ENCODE peak calls at places on chromosome 22, in nine cellular contexts. E is nucleus accumbens, Y is NCI-H1694 treated with DMSO at 0.1 percent for 48 hours, N is upper lobe of right lung, P is amniotic stem cell, T is H9, B is nephron progenitor cell, A is Right ventricle myocardium superior, V is GM06990. J is an unnamed sample.

GRCh38 chr22:31586137-31586920 is 75.7 kb downstream of the PISD start:
- DNase-seq in E (no peak), Y (no peak), N (no peak), P (no peak), T (no peak), B (no peak), A (no peak), V (no peak), J (no peak)

GRCh38 chr22:40044870-40045834 is 50.4 kb downstream of the FAM83F start:
- DNase-seq in E (no peak), Y (no peak), N (peak; percentile 83), P (no peak), T (peak; percentile 58), B (peak; percentile 75), A (peak; percentile 63), V (peak; percentile 84), J (no peak)

GRCh38 chr22:39180566-39180965 is 28.1 kb upstream of the CBX7 start:
- DNase-seq in E (no peak), Y (peak; percentile 20), N (no peak), P (no peak), T (no peak), B (no peak), A (no peak), V (no peak), J (no peak)

GRCh38 chr22:45968751-45969413 is 8.1 kb downstream of the WNT7B start:
- DNase-seq in E (no peak), Y (no peak), N (no peak), P (no peak), T (no peak), B (no peak), A (no peak), V (no peak), J (peak; percentile 81)

GRCh38 chr22:50074551-50075042 is 10.6 kb downstream of the MLC1 start:
- DNase-seq in E (no peak), Y (no peak), N (peak; percentile 57), P (no peak), T (peak; percentile 41), B (no peak), A (peak; percentile 35), V (no peak), J (no peak)

GRCh38 chr22:50252081-50253045 is 1.3 kb upstream of the HDAC10 start:
- DNase-seq in E (no peak), Y (peak; percentile 48), N (peak; percentile 90), P (peak; percentile 23), T (peak; percentile 87), B (peak; percentile 64), A (peak; percentile 86), V (peak; percentile 61), J (no peak)

GRCh38 chr22:37647928-37648327 is 8.5 kb downstream of the SH3BP1 start:
- DNase-seq in E (no peak), Y (no peak), N (no peak), P (no peak), T (no peak), B (no peak), A (no peak), V (no peak), J (no peak)

GRCh38 chr22:45942344-45942743 is 34.6 kb downstream of the WNT7B start:
- DNase-seq in E (no peak), Y (no peak), N (no peak), P (no peak), T (no peak), B (no peak), A (no peak), V (no peak), J (no peak)

GRCh38 chr22:48154169-48154942 is 1391.9 kb downstream of the TBC1D22A start:
- DNase-seq in E (no peak), Y (no peak), N (no peak), P (no peak), T (no peak), B (no peak), A (no peak), V (no peak), J (no peak)

GRCh38 chr22:19891350-19892248 is 36.9 kb upstream of the GNB1L start:
- DNase-seq in E (peak; percentile 80), Y (peak; percentile 16), N (no peak), P (no peak), T (peak; percentile 83), B (no peak), A (no peak), V (peak; percentile 73), J (peak; percentile 69)

GRCh38 chr22:19504900-19505734 is 19.1 kb downstream of the CLDN5 start:
- DNase-seq in E (no peak), Y (no peak), N (peak; percentile 16), P (no peak), T (no peak), B (no peak), A (no peak), V (no peak), J (no peak)

GRCh38 chr22:36585841-36586240 is 56.9 kb upstream of the EIF3D start:
- DNase-seq in E (no peak), Y (no peak), N (no peak), P (no peak), T (peak; percentile 54), B (no peak), A (no peak), V (no peak), J (no peak)

GRCh38 chr22:41288245-41288946 is 2.4 kb upstream of the RANGAP1 start:
- DNase-seq in E (no peak), Y (no peak), N (no peak), P (peak; percentile 73), T (peak; percentile 58), B (no peak), A (no peak), V (no peak), J (peak; percentile 55)

GRCh38 chr22:35961480-35961902 is 67.1 kb downstream of the RBFOX2 start:
- DNase-seq in E (peak; percentile 81), Y (peak; percentile 15), N (no peak), P (peak; percentile 42), T (peak; percentile 80), B (peak; percentile 35), A (no peak), V (no peak), J (peak; percentile 63)

GRCh38 chr22:45686004-45686403 is 14.4 kb downstream of the ATXN10 start:
- DNase-seq in E (no peak), Y (no peak), N (no peak), P (no peak), T (no peak), B (no peak), A (no peak), V (no peak), J (no peak)

GRCh38 chr22:36056980-36057379 is 28.4 kb upstream of the RBFOX2 start:
- DNase-seq in E (no peak), Y (no peak), N (no peak), P (no peak), T (no peak), B (no peak), A (no peak), V (no peak), J (no peak)

GRCh38 chr22:19959043-19959586 is 17.5 kb upstream of the TXNRD2 start:
- DNase-seq in E (no peak), Y (no peak), N (peak; percentile 88), P (no peak), T (peak; percentile 99), B (peak; percentile 99), A (peak; percentile 89), V (no peak), J (no peak)

GRCh38 chr22:39290724-39291161 is 28.7 kb downstream of the RPL3 start:
- DNase-seq in E (no peak), Y (no peak), N (no peak), P (no peak), T (peak; percentile 57), B (no peak), A (peak; percentile 89), V (no peak), J (peak; percentile 86)

GRCh38 chr22:30763815-30764686 is 69.4 kb downstream of the OSBP2 start:
- DNase-seq in E (peak; percentile 42), Y (peak; percentile 61), N (no peak), P (peak; percentile 82), T (peak; percentile 80), B (peak; percentile 60), A (no peak), V (no peak), J (peak; percentile 69)

GRCh38 chr22:26658671-26659478 is 1.5 kb downstream of the MIAT start:
- DNase-seq in E (peak; percentile 63), Y (peak; percentile 49), N (peak; percentile 63), P (peak; percentile 82), T (peak; percentile 96), B (peak; percentile 60), A (no peak), V (peak; percentile 70), J (peak; percentile 93)

GRCh38 chr22:34914871-34915270 is 151.1 kb upstream of the ISX start:
- DNase-seq in E (no peak), Y (no peak), N (no peak), P (no peak), T (no peak), B (no peak), A (no peak), V (no peak), J (no peak)

GRCh38 chr22:33921576-33922181 is 1.4 kb upstream of the LARGE1 start:
- DNase-seq in E (peak; percentile 30), Y (peak; percentile 59), N (peak; percentile 77), P (peak; percentile 53), T (peak; percentile 88), B (peak; percentile 87), A (peak; percentile 75), V (peak; percentile 78), J (no peak)

GRCh38 chr22:37784829-37785495 is 22.8 kb upstream of the GCAT start:
- DNase-seq in E (no peak), Y (no peak), N (peak; percentile 70), P (no peak), T (peak; percentile 27), B (no peak), A (no peak), V (no peak), J (no peak)